ENCODE peak calls at places on chromosomes 1 and 21, in seven cellular contexts. F is SJCRH30, L is hypothalamus, X is KBM-7, N is HAP-1, R is GM19239, Y is activated T-cell treated with anti-CD3 and anti-CD28 coated beads for 1 hour. O is an unnamed sample.

GRCh38 chr1:109989656-109990653 is 5.4 kb downstream of the AHCYL1 start:
- DNase-seq in Y (no peak), X (no peak), L (no peak), F (no peak), N (no peak), R (no peak), O (no peak)

GRCh38 chr1:233364695-233365539 is 37.4 kb downstream of the MAP3K21 start:
- DNase-seq in Y (no peak), F (peak; percentile 32), R (no peak), L (no peak), X (peak; percentile 8), N (no peak), O (no peak)

GRCh38 chr1:38125837-38126520 is 79.4 kb upstream of the POU3F1 start:
- DNase-seq in N (no peak), X (no peak), L (no peak), R (no peak), Y (no peak), F (no peak), O (no peak)

GRCh38 chr1:209797978-209798639 is 7.8 kb downstream of the IRF6 start:
- DNase-seq in L (no peak), F (no peak), R (no peak), X (peak; percentile 71), Y (no peak), N (no peak), O (no peak)

GRCh38 chr21:32463889-32464300 is 51.4 kb downstream of the EVA1C start:
- DNase-seq in R (no peak), L (no peak), Y (no peak), X (no peak), N (no peak), F (no peak), O (no peak)

GRCh38 chr1:173122958-173123852 is 72.5 kb upstream of the TNFSF18 start:
- DNase-seq in L (no peak), N (no peak), Y (no peak), R (no peak), F (peak; percentile 58), X (peak; percentile 55), O (no peak)

GRCh38 chr1:150748859-150749719 is 16.5 kb downstream of the CTSS start:
- DNase-seq in L (no peak), Y (no peak), N (no peak), R (no peak), F (no peak), X (no peak), O (no peak)

GRCh38 chr1:59139396-59139795 is 157.5 kb upstream of the FGGY start:
- DNase-seq in X (no peak), N (no peak), F (no peak), L (no peak), R (no peak), Y (no peak), O (peak; percentile 57)

GRCh38 chr1:94299627-94300552 is 62.5 kb upstream of the ARHGAP29 start:
- DNase-seq in L (no peak), Y (no peak), F (no peak), X (no peak), N (no peak), R (no peak), O (no peak)

GRCh38 chr1:100456880-100457279 is 81.1 kb upstream of the GPR88 start:
- DNase-seq in R (no peak), N (no peak), X (no peak), F (no peak), L (no peak), Y (no peak), O (no peak)

GRCh38 chr1:94593611-94594010 is 52.1 kb upstream of the F3 start:
- DNase-seq in F (no peak), R (no peak), Y (no peak), X (no peak), L (no peak), N (no peak), O (no peak)

GRCh38 chr1:159799446-159799985 is 2.6 kb upstream of the FCRL6 start:
- DNase-seq in R (no peak), F (no peak), X (no peak), Y (no peak), L (no peak), N (no peak), O (no peak)

GRCh38 chr1:20361805-20362381 is 71.2 kb downstream of the VWA5B1 start:
- DNase-seq in F (peak; percentile 74), R (no peak), N (peak; percentile 81), Y (peak; percentile 14), X (peak; percentile 32), L (peak; percentile 46), O (no peak)

GRCh38 chr1:26017606-26018005 is 4.0 kb upstream of the EXTL1 start:
- DNase-seq in Y (no peak), N (no peak), R (no peak), F (peak; percentile 73), L (no peak), X (no peak), O (no peak)

GRCh38 chr1:106753069-106753468 is 303.4 kb upstream of the PRMT6 start:
- DNase-seq in Y (no peak), R (no peak), X (no peak), F (no peak), L (no peak), N (no peak), O (no peak)

GRCh38 chr1:22570140-22570909 is 7.0 kb downstream of the EPHA8 start:
- DNase-seq in R (no peak), X (no peak), F (no peak), Y (no peak), L (no peak), N (no peak), O (no peak)

GRCh38 chr1:191255354-191256057 is 777.8 kb upstream of the BRINP3 start:
- DNase-seq in X (peak; percentile 17), L (no peak), R (no peak), Y (no peak), F (peak; percentile 35), N (no peak), O (no peak)

GRCh38 chr1:172976222-172977041 is 74.3 kb downstream of the TNFSF18 start:
- DNase-seq in F (peak; percentile 51), L (no peak), Y (no peak), X (no peak), N (no peak), R (no peak), O (no peak)

GRCh38 chr1:104878203-104878911 is 1128.7 kb downstream of the AMY1C start:
- DNase-seq in R (no peak), F (peak; percentile 33), X (peak; percentile 10), N (no peak), L (no peak), Y (no peak), O (no peak)

GRCh38 chr1:110065841-110066240 is 4.6 kb downstream of the ALX3 start:
- DNase-seq in R (no peak), L (no peak), N (no peak), F (no peak), X (no peak), Y (no peak), O (no peak)

GRCh38 chr1:67831850-67832513 is 1.3 kb downstream of the GNG12 start:
- DNase-seq in R (no peak), N (peak; percentile 69), L (no peak), Y (no peak), X (peak; percentile 40), F (peak; percentile 85), O (peak; percentile 52)

GRCh38 chr1:9715536-9716226 is 64.2 kb downstream of the PIK3CD start:
- DNase-seq in R (no peak), F (no peak), Y (peak; percentile 47), N (no peak), X (no peak), L (no peak), O (no peak)

GRCh38 chr1:245585252-245585959 is 430.6 kb downstream of the KIF26B start:
- DNase-seq in R (no peak), N (no peak), Y (no peak), X (no peak), L (no peak), F (peak; percentile 74), O (no peak)

GRCh38 chr1:114152211-114153050 is 1.2 kb downstream of the SYT6 start:
- DNase-seq in Y (no peak), F (no peak), N (peak; percentile 56), L (no peak), X (no peak), R (no peak), O (no peak)

GRCh38 chr1:223199094-223199647 is 56.1 kb upstream of the TLR5 start:
- DNase-seq in N (no peak), L (no peak), F (peak; percentile 47), X (no peak), Y (no peak), R (no peak), O (no peak)

GRCh38 chr1:161133220-161133740 is 813 bp upstream of the DEDD start:
- DNase-seq in R (no peak), X (no peak), N (no peak), F (no peak), Y (no peak), L (no peak), O (no peak)

GRCh38 chr1:192263436-192263835 is 53.4 kb upstream of the RGS21 start:
- DNase-seq in R (no peak), N (no peak), X (no peak), Y (no peak), L (no peak), F (peak; percentile 3), O (no peak)

GRCh38 chr21:42760977-42761751 is 107.7 kb downstream of the PDE9A start:
- DNase-seq in N (no peak), Y (no peak), X (no peak), R (no peak), F (no peak), L (no peak), O (no peak)

GRCh38 chr21:38712076-38712475 is 93.7 kb upstream of the ETS2 start:
- DNase-seq in F (peak; percentile 27), L (no peak), Y (no peak), N (no peak), R (no peak), X (peak; percentile 65), O (peak; percentile 34)

GRCh38 chr1:2611034-2611501 is 21.7 kb downstream of the MMEL1 start:
- DNase-seq in F (peak; percentile 41), N (peak; percentile 85), L (no peak), R (no peak), X (no peak), Y (no peak), O (no peak)

GRCh38 chr1:225767591-225768540 is 9.8 kb upstream of the SRP9 start:
- DNase-seq in Y (no peak), R (no peak), F (peak; percentile 95), N (peak; percentile 5), X (no peak), L (no peak), O (peak; percentile 90)

GRCh38 chr1:53025034-53025777 is 36.8 kb upstream of the PODN start:
- DNase-seq in L (no peak), F (no peak), X (no peak), Y (no peak), R (no peak), N (no peak), O (peak; percentile 13)

GRCh38 chr1:184684285-184685077 is 70.2 kb downstream of the EDEM3 start:
- DNase-seq in R (no peak), F (peak; percentile 5), Y (no peak), N (peak; percentile 14), X (no peak), L (peak; percentile 16), O (no peak)

O was measured in NCI-H2029.